ENCODE peak calls at places on chromosomes 7 and 10, in five cellular contexts. M is ovary, N is psoas muscle, K is tibial nerve, Z is fibroblast of lung. O is an unnamed sample.

GRCh38 chr10:114899982-114900381 is 38.0 kb upstream of the TRUB1 start:
- DNase-seq in M (no peak), N (no peak), K (no peak), Z (no peak), O (no peak)

GRCh38 chr7:93228302-93228701 is 2.0 kb upstream of the HEPACAM2 start:
- DNase-seq in M (no peak), N (no peak), K (no peak), Z (peak; percentile 74), O (no peak)

GRCh38 chr10:32417906-32418547 is 27.9 kb upstream of the CCDC7 start:
- DNase-seq in M (peak; percentile 43), N (no peak), K (peak; percentile 36), Z (peak; percentile 96), O (no peak)

GRCh38 chr7:50674896-50675835 is 107.5 kb downstream of the GRB10 start:
- DNase-seq in M (no peak), N (no peak), K (no peak), Z (no peak), O (no peak)

GRCh38 chr7:130298927-130299326 is 6.0 kb downstream of the CPA4 start:
- DNase-seq in M (no peak), N (no peak), K (no peak), Z (no peak), O (peak; percentile 17)

GRCh38 chr7:67484244-67484751 is 487.7 kb downstream of the TYW1 start:
- DNase-seq in M (peak; percentile 69), N (peak; percentile 19), K (peak; percentile 49), Z (peak; percentile 66), O (peak; percentile 26)

GRCh38 chr7:1309290-1309689 is 76.6 kb downstream of the UNCX start:
- DNase-seq in M (no peak), N (no peak), K (no peak), Z (no peak), O (no peak)

GRCh38 chr7:44998153-44998871 is 1.7 kb upstream of the CCM2 start:
- DNase-seq in M (peak; percentile 4), N (no peak), K (no peak), Z (no peak), O (no peak)

GRCh38 chr7:379456-380225 is 89.7 kb downstream of the FOXL3 start:
- DNase-seq in M (peak; percentile 42), N (no peak), K (no peak), Z (no peak), O (peak; percentile 18)

GRCh38 chr10:105269689-105270088 is 628.6 kb downstream of the SORCS3 start:
- DNase-seq in M (no peak), N (no peak), K (no peak), Z (no peak), O (no peak)

GRCh38 chr10:7610651-7611389 is 55.9 kb downstream of the ITIH5 start:
- DNase-seq in M (peak; percentile 78), N (peak; percentile 70), K (peak; percentile 25), Z (peak; percentile 98), O (peak; percentile 44)

GRCh38 chr10:113626809-113627370 is 37.0 kb downstream of the NRAP start:
- DNase-seq in M (no peak), N (no peak), K (no peak), Z (no peak), O (no peak)

GRCh38 chr7:92763636-92764423 is 72.5 kb downstream of the CDK6 start:
- DNase-seq in M (no peak), N (no peak), K (no peak), Z (peak; percentile 51), O (no peak)

GRCh38 chr10:119933179-119933578 is 40.6 kb downstream of the SEC23IP start:
- DNase-seq in M (no peak), N (no peak), K (no peak), Z (peak; percentile 15), O (no peak)

GRCh38 chr7:115805458-115805857 is 225.1 kb downstream of the TFEC start:
- DNase-seq in M (no peak), N (no peak), K (no peak), Z (peak; percentile 26), O (no peak)

DNA sequence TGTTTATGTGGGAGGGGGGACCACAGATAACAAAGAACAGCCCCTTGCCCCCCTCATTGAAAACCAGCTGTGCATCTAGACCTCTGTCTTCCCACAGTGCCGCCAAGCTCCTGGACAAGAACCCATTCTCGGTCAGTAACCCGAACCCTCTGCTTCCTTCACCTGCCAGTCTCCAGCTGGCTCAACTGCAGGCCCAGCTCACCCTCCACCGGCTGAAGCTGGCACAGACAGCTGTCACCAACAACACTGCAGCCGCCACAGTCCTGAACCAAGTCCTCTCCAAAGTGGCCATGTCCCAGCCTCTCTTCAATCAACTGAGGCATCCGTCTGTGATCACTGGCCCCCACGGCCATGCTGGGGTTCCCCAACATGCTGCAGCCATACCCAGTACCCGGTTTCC is 91.0 kb upstream of the PDCD4 start:
- DNase-seq in M (no peak), N (peak; percentile 55), K (no peak), Z (no peak), O (no peak)
- H3K4me1 ChIP-seq in M (no peaks in the 10 kb centered on the region), N (peaks cover 55% of the 10 kb centered on the region), K (no peaks in the 10 kb centered on the region), Z (no peaks in the 10 kb centered on the region), O (peaks cover 18% of the 10 kb centered on the region)

DNA sequence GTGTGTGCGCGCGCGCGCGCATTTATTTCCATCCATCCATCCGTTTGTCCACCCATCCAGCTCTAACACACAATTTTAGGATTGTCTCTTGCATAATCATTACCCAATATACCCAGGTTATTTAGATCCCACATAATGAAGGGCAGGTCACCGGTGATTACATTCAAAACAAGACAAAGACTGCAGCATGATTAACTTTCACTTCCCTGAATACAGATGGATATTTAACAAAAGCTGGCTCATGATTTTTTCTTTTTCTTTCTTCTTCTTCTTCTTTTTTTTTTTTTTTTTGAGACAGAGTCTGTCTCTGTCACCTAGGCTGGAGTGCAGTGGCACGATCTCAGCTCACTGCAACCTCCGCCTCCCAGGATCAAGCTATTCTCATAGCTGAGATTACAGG is 86.2 kb downstream of the SH3PXD2A start:
- DNase-seq in M (no peak), N (no peak), K (no peak), Z (no peak), O (no peak)
- H3K4me1 ChIP-seq in M (peaks cover 4% of the 10 kb centered on the region), N (peaks cover 32% of the 10 kb centered on the region), K (no peaks in the 10 kb centered on the region), Z (peaks cover 27% of the 10 kb centered on the region), O (peaks cover 21% of the 10 kb centered on the region)

GRCh38 chr7:101238226-101239182 is 902 bp upstream of the CLDN15 start:
- DNase-seq in M (no peak), N (no peak), K (no peak), Z (no peak), O (no peak)
- H3K4me1 ChIP-seq in M (no peaks in the 10 kb centered on the region), N (peaks cover 35% of the 10 kb centered on the region), K (no peaks in the 10 kb centered on the region), Z (peaks cover 11% of the 10 kb centered on the region), O (peaks cover 34% of the 10 kb centered on the region)

DNA sequence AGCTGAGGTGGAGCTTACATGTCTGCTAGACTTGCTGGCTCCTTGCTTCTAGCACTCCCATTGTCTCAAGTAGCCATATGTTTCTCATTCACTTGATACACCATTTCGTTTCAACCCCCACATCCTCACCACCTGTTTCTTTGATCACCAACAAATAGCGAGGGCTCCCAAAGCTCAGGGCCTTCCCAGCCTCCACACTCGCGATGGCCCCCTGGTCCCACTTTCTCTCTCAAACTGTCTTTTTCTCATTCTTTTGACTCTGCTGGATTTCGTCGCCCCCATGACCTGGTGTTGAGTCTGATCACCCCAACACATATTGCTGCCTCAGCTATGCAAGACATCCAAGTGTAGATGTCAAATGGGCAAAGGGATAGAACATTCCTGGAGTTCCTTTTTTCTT is 26.0 kb upstream of the SMNDC1 start:
- DNase-seq in M (no peak), N (no peak), K (no peak), Z (no peak), O (no peak)
- H3K4me1 ChIP-seq in M (peaks cover under 1% of the 10 kb centered on the region), N (peaks cover 2% of the 10 kb centered on the region), K (no peaks in the 10 kb centered on the region), Z (peaks cover 15% of the 10 kb centered on the region), O (no peaks in the 10 kb centered on the region)

GRCh38 chr7:26200113-26200443 is 468 bp downstream of the HNRNPA2B1 start:
- DNase-seq in M (peak; percentile 83), N (peak; percentile 73), K (peak; percentile 82), Z (no peak), O (peak; percentile 81)

GRCh38 chr7:26198781-26199169 is 1.8 kb downstream of the HNRNPA2B1 start:
- DNase-seq in M (no peak), N (no peak), K (no peak), Z (no peak), O (no peak)

GRCh38 chr7:26197153-26198115 is 3.1 kb downstream of the HNRNPA2B1 start:
- DNase-seq in M (no peak), N (no peak), K (no peak), Z (no peak), O (no peak)

GRCh38 chr7:26199301-26200112 is 1.0 kb downstream of the HNRNPA2B1 start:
- DNase-seq in M (peak; percentile 81), N (peak; percentile 76), K (peak; percentile 64), Z (peak; percentile 57), O (peak; percentile 77)

GRCh38 chr7:26198133-26198780 is 2.3 kb downstream of the HNRNPA2B1 start:
- DNase-seq in M (no peak), N (no peak), K (peak; percentile 80), Z (peak; percentile 55), O (no peak)
- H3K4me1 ChIP-seq in M (peaks cover 5% of the 10 kb centered on the region), N (peaks cover 51% of the 10 kb centered on the region), K (no peaks in the 10 kb centered on the region), Z (peaks cover 10% of the 10 kb centered on the region), O (peaks cover 56% of the 10 kb centered on the region)

DNA sequence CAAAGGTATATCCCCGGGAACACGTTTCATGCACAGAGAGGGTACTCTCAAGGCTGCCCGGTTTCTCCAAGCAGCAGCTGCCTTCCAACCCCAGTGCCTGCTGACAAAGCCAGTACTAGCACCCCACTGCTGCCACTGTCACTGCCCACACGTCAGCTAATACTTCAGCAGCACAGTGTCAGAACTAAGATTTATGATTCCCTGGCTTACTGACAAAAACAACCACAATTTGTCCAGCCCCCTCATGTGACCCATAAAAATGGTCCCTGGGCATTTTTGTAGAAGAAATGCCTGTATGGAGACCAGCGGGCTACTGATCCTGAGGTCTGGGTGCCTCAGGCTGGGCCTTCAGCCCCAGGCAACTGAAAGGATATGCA is 2.9 kb downstream of the WDR91 start:
- DNase-seq in M (no peak), N (no peak), K (no peak), Z (peak; percentile 46), O (no peak)
- H3K4me1 ChIP-seq in M (peaks cover 1% of the 10 kb centered on the region), N (peaks cover 12% of the 10 kb centered on the region), K (no peaks in the 10 kb centered on the region), Z (peaks cover 21% of the 10 kb centered on the region), O (peaks cover 15% of the 10 kb centered on the region)